ENCODE peak calls at places on chromosomes 6 and 20, in five cellular contexts. One of them, this sample, is unnamed.
A peak's percentile ranks its signal among the peaks of the same experiment; 100 is the strongest.

GRCh38 chr6:166775180-166775922 is 148.3 kb upstream of the RPS6KA2 start:
- DNase-seq in mesendoderm: peak; percentile 79
- DNase-seq in activated CD8-positive, alpha-beta memory T cell treated with anti-CD3 and anti-CD28 coated beads for 1 hour: peak; percentile 18
- DNase-seq in stimulated activated CD4-positive, alpha-beta T cell treated with anti-CD3 and anti-CD28 coated beads, TNF-alpha, amount 100 ng/mL, for 24 hours: peak; percentile 22
- DNase-seq in effector memory CD8-positive, alpha-beta T cell: peak; percentile 60
- DNase-seq in this sample: peak; percentile 86

GRCh38 chr6:26311012-26311384 is 54.0 kb upstream of the BTN3A2 start:
- DNase-seq in activated CD8-positive, alpha-beta memory T cell treated with anti-CD3 and anti-CD28 coated beads for 1 hour: no peak
- DNase-seq in mesendoderm: peak; percentile 76
- DNase-seq in effector memory CD8-positive, alpha-beta T cell: peak; percentile 44
- DNase-seq in stimulated activated CD4-positive, alpha-beta T cell treated with anti-CD3 and anti-CD28 coated beads, TNF-alpha, amount 100 ng/mL, for 24 hours: no peak
- DNase-seq in this sample: peak; percentile 18

GRCh38 chr20:5630071-5630470 is 120.1 kb upstream of the SHLD1 start:
- DNase-seq in effector memory CD8-positive, alpha-beta T cell: no peak
- DNase-seq in mesendoderm: no peak
- DNase-seq in stimulated activated CD4-positive, alpha-beta T cell treated with anti-CD3 and anti-CD28 coated beads, TNF-alpha, amount 100 ng/mL, for 24 hours: no peak
- DNase-seq in activated CD8-positive, alpha-beta memory T cell treated with anti-CD3 and anti-CD28 coated beads for 1 hour: no peak
- DNase-seq in this sample: peak; percentile 24

GRCh38 chr6:148973809-148974208 is 227.0 kb downstream of the UST start:
- DNase-seq in effector memory CD8-positive, alpha-beta T cell: no peak
- DNase-seq in mesendoderm: peak; percentile 56
- DNase-seq in activated CD8-positive, alpha-beta memory T cell treated with anti-CD3 and anti-CD28 coated beads for 1 hour: no peak
- DNase-seq in stimulated activated CD4-positive, alpha-beta T cell treated with anti-CD3 and anti-CD28 coated beads, TNF-alpha, amount 100 ng/mL, for 24 hours: no peak
- DNase-seq in this sample: peak; percentile 64

GRCh38 chr20:44467289-44467883 is 8.3 kb upstream of the TTPAL start:
- DNase-seq in stimulated activated CD4-positive, alpha-beta T cell treated with anti-CD3 and anti-CD28 coated beads, TNF-alpha, amount 100 ng/mL, for 24 hours: no peak
- DNase-seq in mesendoderm: no peak
- DNase-seq in activated CD8-positive, alpha-beta memory T cell treated with anti-CD3 and anti-CD28 coated beads for 1 hour: no peak
- DNase-seq in effector memory CD8-positive, alpha-beta T cell: no peak
- DNase-seq in this sample: no peak

GRCh38 chr20:52313335-52313963 is 121.9 kb upstream of the ZFP64 start:
- DNase-seq in mesendoderm: peak; percentile 71
- DNase-seq in effector memory CD8-positive, alpha-beta T cell: no peak
- DNase-seq in activated CD8-positive, alpha-beta memory T cell treated with anti-CD3 and anti-CD28 coated beads for 1 hour: no peak
- DNase-seq in stimulated activated CD4-positive, alpha-beta T cell treated with anti-CD3 and anti-CD28 coated beads, TNF-alpha, amount 100 ng/mL, for 24 hours: no peak
- DNase-seq in this sample: peak; percentile 82

GRCh38 chr20:32134026-32134425 is 24.5 kb downstream of the TM9SF4 start:
- DNase-seq in effector memory CD8-positive, alpha-beta T cell: no peak
- DNase-seq in activated CD8-positive, alpha-beta memory T cell treated with anti-CD3 and anti-CD28 coated beads for 1 hour: no peak
- DNase-seq in mesendoderm: no peak
- DNase-seq in stimulated activated CD4-positive, alpha-beta T cell treated with anti-CD3 and anti-CD28 coated beads, TNF-alpha, amount 100 ng/mL, for 24 hours: no peak
- DNase-seq in this sample: no peak

GRCh38 chr6:108656834-108657233 is 96.1 kb downstream of the FOXO3 start:
- DNase-seq in effector memory CD8-positive, alpha-beta T cell: no peak
- DNase-seq in mesendoderm: no peak
- DNase-seq in stimulated activated CD4-positive, alpha-beta T cell treated with anti-CD3 and anti-CD28 coated beads, TNF-alpha, amount 100 ng/mL, for 24 hours: no peak
- DNase-seq in activated CD8-positive, alpha-beta memory T cell treated with anti-CD3 and anti-CD28 coated beads for 1 hour: no peak
- DNase-seq in this sample: no peak

GRCh38 chr6:132218063-132218696 is 183.1 kb downstream of the MOXD1 start:
- DNase-seq in mesendoderm: no peak
- DNase-seq in stimulated activated CD4-positive, alpha-beta T cell treated with anti-CD3 and anti-CD28 coated beads, TNF-alpha, amount 100 ng/mL, for 24 hours: no peak
- DNase-seq in effector memory CD8-positive, alpha-beta T cell: no peak
- DNase-seq in activated CD8-positive, alpha-beta memory T cell treated with anti-CD3 and anti-CD28 coated beads for 1 hour: no peak
- DNase-seq in this sample: peak; percentile 28

GRCh38 chr6:20159781-20160540 is 52.3 kb downstream of the MBOAT1 start:
- DNase-seq in effector memory CD8-positive, alpha-beta T cell: no peak
- DNase-seq in activated CD8-positive, alpha-beta memory T cell treated with anti-CD3 and anti-CD28 coated beads for 1 hour: no peak
- DNase-seq in stimulated activated CD4-positive, alpha-beta T cell treated with anti-CD3 and anti-CD28 coated beads, TNF-alpha, amount 100 ng/mL, for 24 hours: no peak
- DNase-seq in mesendoderm: no peak
- DNase-seq in this sample: peak; percentile 69

GRCh38 chr6:31086788-31087440 is 25.5 kb downstream of the C6orf15 start:
- DNase-seq in mesendoderm: peak; percentile 38
- DNase-seq in effector memory CD8-positive, alpha-beta T cell: no peak
- DNase-seq in stimulated activated CD4-positive, alpha-beta T cell treated with anti-CD3 and anti-CD28 coated beads, TNF-alpha, amount 100 ng/mL, for 24 hours: no peak
- DNase-seq in activated CD8-positive, alpha-beta memory T cell treated with anti-CD3 and anti-CD28 coated beads for 1 hour: no peak
- DNase-seq in this sample: peak; percentile 22

GRCh38 chr20:61847420-61847748 is 218.3 kb downstream of the TAF4 start:
- DNase-seq in effector memory CD8-positive, alpha-beta T cell: no peak
- DNase-seq in stimulated activated CD4-positive, alpha-beta T cell treated with anti-CD3 and anti-CD28 coated beads, TNF-alpha, amount 100 ng/mL, for 24 hours: no peak
- DNase-seq in mesendoderm: no peak
- DNase-seq in activated CD8-positive, alpha-beta memory T cell treated with anti-CD3 and anti-CD28 coated beads for 1 hour: no peak
- DNase-seq in this sample: no peak